ENCODE peak calls at places on chromosomes 12 and 14, in seven cellular contexts. One of them, this sample, is unnamed. For H3K36me3, the result is how much of the 10 kb centered on the place peaks cover.

GRCh38 chr12:116524964-116525379 is 34.2 kb upstream of the MAP1LC3B2 start:
- DNase-seq in GM23338: peak
- DNase-seq in Panc1: no peak
- DNase-seq in HCT116: no peak
- DNase-seq in K562: no peak
- DNase-seq in GM12878: no peak
- DNase-seq in SK-N-SH: no peak
- DNase-seq in this sample: no peak

GRCh38 chr12:50403001-50403440 is 2.3 kb downstream of the LARP4 start:
- DNase-seq in GM23338: no peak
- DNase-seq in Panc1: no peak
- DNase-seq in HCT116: no peak
- DNase-seq in K562: no peak
- DNase-seq in GM12878: no peak
- DNase-seq in SK-N-SH: no peak
- DNase-seq in this sample: no peak

GRCh38 chr14:68249534-68250517 is 430.2 kb downstream of the RAD51B start:
- DNase-seq in GM23338: no peak
- DNase-seq in Panc1: no peak
- DNase-seq in HCT116: peak
- DNase-seq in K562: no peak
- DNase-seq in GM12878: no peak
- DNase-seq in SK-N-SH: no peak
- DNase-seq in this sample: no peak

GRCh38 chr12:50788562-50788961 is 24.7 kb downstream of the ATF1 start:
- DNase-seq in GM23338: no peak
- DNase-seq in Panc1: no peak
- DNase-seq in HCT116: no peak
- DNase-seq in K562: no peak
- DNase-seq in GM12878: no peak
- DNase-seq in SK-N-SH: no peak
- DNase-seq in this sample: peak

GRCh38 chr12:52358575-52359350 is 8.5 kb downstream of the KRT85 start:
- DNase-seq in GM23338: no peak
- DNase-seq in Panc1: no peak
- DNase-seq in HCT116: no peak
- DNase-seq in K562: no peak
- DNase-seq in GM12878: peak
- DNase-seq in SK-N-SH: no peak
- DNase-seq in this sample: no peak

GRCh38 chr12:124500232-124501079 is 67.0 kb downstream of the NCOR2 start:
- DNase-seq in GM23338: peak
- DNase-seq in Panc1: no peak
- DNase-seq in HCT116: no peak
- DNase-seq in K562: no peak
- DNase-seq in GM12878: no peak
- DNase-seq in SK-N-SH: no peak
- DNase-seq in this sample: peak

GRCh38 chr12:52184813-52185212 is 7.0 kb downstream of the KRT80 start:
- DNase-seq in GM23338: no peak
- DNase-seq in Panc1: no peak
- DNase-seq in HCT116: no peak
- DNase-seq in K562: no peak
- DNase-seq in GM12878: no peak
- DNase-seq in SK-N-SH: peak
- DNase-seq in this sample: no peak

GRCh38 chr12:68334136-68334535 is 2.0 kb upstream of the MDM1 start:
- DNase-seq in GM23338: peak
- DNase-seq in Panc1: no peak
- DNase-seq in HCT116: no peak
- DNase-seq in K562: no peak
- DNase-seq in GM12878: peak
- DNase-seq in SK-N-SH: peak
- DNase-seq in this sample: no peak

GRCh38 chr14:26332966-26333365 is 264.9 kb downstream of the NOVA1 start:
- DNase-seq in GM23338: no peak
- DNase-seq in Panc1: no peak
- DNase-seq in HCT116: no peak
- DNase-seq in K562: no peak
- DNase-seq in GM12878: no peak
- DNase-seq in SK-N-SH: no peak
- DNase-seq in this sample: no peak

GRCh38 chr14:59870277-59871165 is at the start of gene RTN1:
- DNase-seq in GM23338: peak
- DNase-seq in Panc1: no peak
- DNase-seq in HCT116: no peak
- DNase-seq in K562: no peak
- DNase-seq in GM12878: no peak
- DNase-seq in SK-N-SH: peak
- DNase-seq in this sample: no peak

GRCh38 chr12:74644681-74645080 is 107.0 kb downstream of the ATXN7L3B start:
- DNase-seq in GM23338: no peak
- DNase-seq in Panc1: no peak
- DNase-seq in HCT116: no peak
- DNase-seq in K562: no peak
- DNase-seq in GM12878: no peak
- DNase-seq in SK-N-SH: no peak
- DNase-seq in this sample: no peak

GRCh38 chr12:104276192-104277131 is 27.1 kb upstream of the EID3 start:
- DNase-seq in GM23338: no peak
- DNase-seq in Panc1: no peak
- DNase-seq in HCT116: no peak
- DNase-seq in K562: no peak
- DNase-seq in GM12878: no peak
- DNase-seq in SK-N-SH: no peak
- DNase-seq in this sample: no peak

GRCh38 chr14:100842799-100843198 is 16.9 kb downstream of the MEG3 start:
- DNase-seq in GM23338: no peak
- DNase-seq in Panc1: no peak
- DNase-seq in HCT116: no peak
- DNase-seq in K562: no peak
- DNase-seq in GM12878: no peak
- DNase-seq in SK-N-SH: no peak
- DNase-seq in this sample: no peak

GRCh38 chr12:93127107-93127560 is 198.0 kb upstream of the EEA1 start:
- DNase-seq in GM23338: no peak
- DNase-seq in Panc1: no peak
- DNase-seq in HCT116: no peak
- DNase-seq in K562: no peak
- DNase-seq in GM12878: no peak
- DNase-seq in SK-N-SH: no peak
- DNase-seq in this sample: no peak

GRCh38 chr12:32115404-32116104 is 8.9 kb downstream of the BICD1 start:
- DNase-seq in GM23338: no peak
- DNase-seq in Panc1: peak
- DNase-seq in HCT116: peak
- DNase-seq in K562: no peak
- DNase-seq in GM12878: no peak
- DNase-seq in SK-N-SH: peak
- DNase-seq in this sample: no peak

GRCh38 chr12:48058771-48059170 is 47.1 kb downstream of the SENP1 start:
- DNase-seq in GM23338: no peak
- DNase-seq in Panc1: no peak
- DNase-seq in HCT116: no peak
- DNase-seq in K562: no peak
- DNase-seq in GM12878: no peak
- DNase-seq in SK-N-SH: no peak
- DNase-seq in this sample: no peak
- H3K36me3 ChIP-seq in GM23338: under half
- H3K36me3 ChIP-seq in Panc1: under half
- H3K36me3 ChIP-seq in HCT116: half or more
- H3K36me3 ChIP-seq in K562: half or more
- H3K36me3 ChIP-seq in GM12878: under half
- H3K36me3 ChIP-seq in SK-N-SH: half or more
- H3K36me3 ChIP-seq in this sample: under half

GRCh38 chr12:57896437-57897201 is 44.7 kb upstream of the ATP23 start:
- DNase-seq in GM23338: peak
- DNase-seq in Panc1: peak
- DNase-seq in HCT116: no peak
- DNase-seq in K562: no peak
- DNase-seq in GM12878: no peak
- DNase-seq in SK-N-SH: peak
- DNase-seq in this sample: no peak
- TF ChIP-seq REST in GM23338: no peak
- TF ChIP-seq REST in Panc1: no peak
- TF ChIP-seq REST in HCT116: no peak
- TF ChIP-seq REST in K562: no peak
- TF ChIP-seq REST in GM12878: no peak
- TF ChIP-seq REST in SK-N-SH: no peak
- TF ChIP-seq REST in this sample: no peak

GRCh38 chr14:22551597-22551982 is 37.4 kb downstream of the DAD1 start:
- DNase-seq in GM23338: no peak
- DNase-seq in Panc1: no peak
- DNase-seq in HCT116: no peak
- DNase-seq in K562: no peak
- DNase-seq in GM12878: no peak
- DNase-seq in SK-N-SH: no peak
- DNase-seq in this sample: no peak
- H3K36me3 ChIP-seq in GM23338: under half
- H3K36me3 ChIP-seq in Panc1: under half
- H3K36me3 ChIP-seq in HCT116: under half
- H3K36me3 ChIP-seq in K562: under half
- H3K36me3 ChIP-seq in GM12878: under half
- H3K36me3 ChIP-seq in SK-N-SH: under half
- H3K36me3 ChIP-seq in this sample: under half

GRCh38 chr14:35934499-35934898 is 108.4 kb downstream of the BRMS1L start:
- DNase-seq in GM23338: no peak
- DNase-seq in Panc1: no peak
- DNase-seq in HCT116: no peak
- DNase-seq in K562: no peak
- DNase-seq in GM12878: peak
- DNase-seq in SK-N-SH: no peak
- DNase-seq in this sample: no peak
- TF ChIP-seq REST in GM23338: no peak
- TF ChIP-seq REST in Panc1: no peak
- TF ChIP-seq REST in HCT116: no peak
- TF ChIP-seq REST in K562: no peak
- TF ChIP-seq REST in GM12878: no peak
- TF ChIP-seq REST in SK-N-SH: no peak
- TF ChIP-seq REST in this sample: no peak

DNA sequence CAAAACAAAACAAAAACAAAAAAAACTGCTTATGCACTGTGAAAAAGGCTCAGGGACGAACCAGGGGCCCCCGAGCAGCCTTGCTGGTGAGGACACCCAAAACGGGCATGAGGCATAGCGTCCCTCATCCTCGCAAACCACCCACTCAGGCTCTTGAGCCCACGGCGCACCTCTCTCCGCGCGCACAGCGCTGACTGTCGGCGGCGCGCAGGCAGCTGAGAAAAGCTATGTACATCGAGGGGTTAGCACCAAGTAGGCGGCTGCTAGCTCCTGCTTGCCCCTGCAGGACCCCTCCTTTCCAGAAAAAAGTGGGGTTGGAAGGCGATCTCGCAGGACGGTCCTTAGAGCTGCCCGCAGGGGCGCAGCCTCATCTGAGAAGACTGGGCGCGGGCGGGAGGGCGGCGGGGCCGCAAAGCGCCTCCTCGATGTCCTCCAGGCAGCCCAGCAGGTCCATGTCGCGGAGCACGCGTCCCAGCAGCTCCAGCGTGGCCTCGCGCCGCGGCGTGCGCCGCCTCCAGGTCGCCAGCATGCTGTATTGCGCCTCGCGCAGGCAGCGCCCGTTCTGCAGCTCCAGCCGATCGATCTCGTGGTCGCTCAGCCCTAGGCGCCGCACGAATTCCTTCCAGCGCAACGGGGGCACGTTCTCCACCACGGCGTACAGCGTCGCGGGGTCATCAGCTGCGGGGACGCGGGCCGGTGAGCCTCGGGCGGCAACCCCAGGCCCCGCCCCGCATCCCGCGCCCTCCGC is 12.8 kb downstream of the TNFRSF1A start:
- DNase-seq in GM23338: peak
- DNase-seq in Panc1: no peak
- DNase-seq in HCT116: no peak
- DNase-seq in K562: no peak
- DNase-seq in GM12878: no peak
- DNase-seq in SK-N-SH: no peak
- DNase-seq in this sample: no peak
- H3K36me3 ChIP-seq in GM23338: under half
- H3K36me3 ChIP-seq in Panc1: under half
- H3K36me3 ChIP-seq in HCT116: half or more
- H3K36me3 ChIP-seq in K562: half or more
- H3K36me3 ChIP-seq in GM12878: under half
- H3K36me3 ChIP-seq in SK-N-SH: half or more
- H3K36me3 ChIP-seq in this sample: under half

DNA sequence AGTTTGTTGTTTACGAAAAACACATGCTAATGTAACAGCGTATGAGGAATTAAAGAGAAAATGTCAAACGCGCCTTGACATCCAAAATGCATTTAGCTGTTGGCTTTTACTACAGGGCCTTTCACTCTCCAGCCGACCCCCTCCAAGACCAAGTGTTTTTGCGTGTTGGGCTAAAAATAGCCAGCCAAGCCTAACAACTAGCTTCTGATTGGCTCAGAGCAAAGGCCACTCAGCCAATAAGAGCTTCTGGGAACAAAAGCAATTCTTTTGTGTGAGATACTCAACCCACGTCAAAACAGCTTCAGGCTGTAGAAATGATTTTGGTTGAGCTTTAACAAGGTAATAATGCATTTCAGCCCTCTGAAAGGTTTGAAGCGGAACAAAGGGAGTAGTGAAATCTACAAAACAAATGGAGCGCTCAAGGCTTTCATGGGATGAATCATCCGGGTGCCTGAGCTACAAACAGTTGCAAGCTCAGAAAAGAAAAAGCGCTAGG is 198.7 kb upstream of the DCN start:
- DNase-seq in GM23338: peak
- DNase-seq in Panc1: no peak
- DNase-seq in HCT116: no peak
- DNase-seq in K562: no peak
- DNase-seq in GM12878: peak
- DNase-seq in SK-N-SH: peak
- DNase-seq in this sample: no peak
- TF ChIP-seq REST in GM23338: no peak
- TF ChIP-seq REST in Panc1: no peak
- TF ChIP-seq REST in HCT116: no peak
- TF ChIP-seq REST in K562: no peak
- TF ChIP-seq REST in GM12878: no peak
- TF ChIP-seq REST in SK-N-SH: no peak
- TF ChIP-seq REST in this sample: no peak

DNA sequence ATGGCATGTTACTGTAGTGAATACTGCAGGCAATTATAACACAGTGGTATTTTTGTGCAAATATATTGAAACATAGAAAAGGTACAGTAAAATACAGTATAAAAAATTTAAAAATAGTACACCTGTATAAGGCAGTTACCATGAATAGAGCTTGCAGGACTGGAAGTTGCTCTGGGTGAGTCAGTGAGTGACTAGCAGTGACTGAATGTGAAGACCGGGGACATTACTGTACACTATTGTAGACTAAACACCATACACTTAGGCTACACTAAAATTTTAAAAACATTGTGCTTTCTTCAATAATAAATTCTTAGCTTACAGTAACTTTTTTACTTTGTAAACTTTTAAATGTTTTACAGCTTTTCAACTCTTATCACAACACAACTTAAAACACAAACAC is 181.7 kb downstream of the GALC start:
- DNase-seq in GM23338: no peak
- DNase-seq in Panc1: no peak
- DNase-seq in HCT116: no peak
- DNase-seq in K562: no peak
- DNase-seq in GM12878: no peak
- DNase-seq in SK-N-SH: no peak
- DNase-seq in this sample: no peak
- H3K36me3 ChIP-seq in GM23338: under half
- H3K36me3 ChIP-seq in Panc1: under half
- H3K36me3 ChIP-seq in HCT116: under half
- H3K36me3 ChIP-seq in K562: under half
- H3K36me3 ChIP-seq in GM12878: under half
- H3K36me3 ChIP-seq in SK-N-SH: under half
- H3K36me3 ChIP-seq in this sample: under half

GRCh38 chr12:49304161-49304560 is 9.2 kb downstream of the PRPH start:
- DNase-seq in GM23338: no peak
- DNase-seq in Panc1: no peak
- DNase-seq in HCT116: no peak
- DNase-seq in K562: no peak
- DNase-seq in GM12878: no peak
- DNase-seq in SK-N-SH: peak
- DNase-seq in this sample: no peak
- TF ChIP-seq REST in GM23338: no peak
- TF ChIP-seq REST in Panc1: no peak
- TF ChIP-seq REST in HCT116: no peak
- TF ChIP-seq REST in K562: no peak
- TF ChIP-seq REST in GM12878: no peak
- TF ChIP-seq REST in SK-N-SH: no peak
- TF ChIP-seq REST in this sample: no peak

This sample was measured in HepG2.